ENCODE peak calls at places on chromosomes 7 and 10, in five cellular contexts. U is T-cell; D is activated T-helper 1 cell treated with anti-CD3 and anti-CD28 coated beads, Interleukin-2, amount 50 U/mL, for 16 hours; I is HFF-Myc; B is iris pigment epithelial cell. C is an unnamed sample.

GRCh38 chr7:117364204-117364755 is 41.4 kb upstream of the WNT2 start:
- DNase-seq in D (no peak), I (no peak), U (no peak), B (no peak), C (no peak)

GRCh38 chr7:114519215-114519614 is 104.6 kb downstream of the FOXP2 start:
- DNase-seq in D (no peak), B (no peak), I (no peak), U (no peak), C (no peak)

GRCh38 chr7:117673839-117674238 is 194.0 kb downstream of the CFTR start:
- DNase-seq in D (no peak), U (no peak), B (peak), I (peak), C (peak)

GRCh38 chr7:95915731-95916130 is 143.4 kb downstream of the DYNC1I1 start:
- DNase-seq in D (no peak), U (no peak), I (no peak), B (peak), C (no peak)

GRCh38 chr7:87312215-87312865 is 33.1 kb upstream of the CROT start:
- DNase-seq in U (peak), B (peak), I (peak), D (peak), C (peak)

GRCh38 chr7:91088156-91088555 is 176.1 kb upstream of the FZD1 start:
- DNase-seq in I (no peak), B (no peak), U (no peak), D (no peak), C (no peak)

GRCh38 chr7:132779164-132779563 is 202.9 kb upstream of the PLXNA4 start:
- DNase-seq in U (no peak), I (no peak), B (no peak), D (no peak), C (no peak)

GRCh38 chr10:128963246-128964099 is 503.6 kb upstream of the MGMT start:
- DNase-seq in B (no peak), U (no peak), I (no peak), D (no peak), C (no peak)

GRCh38 chr10:126169899-126170298 is 218.4 kb downstream of the ADAM12 start:
- DNase-seq in D (no peak), B (no peak), U (no peak), I (no peak), C (no peak)

GRCh38 chr10:43407576-43408330 is 1.2 kb downstream of the HNRNPF start:
- DNase-seq in D (peak), B (peak), I (peak), U (peak), C (no peak)

GRCh38 chr10:97861351-97861750 is 11.7 kb downstream of the GOLGA7B start:
- DNase-seq in I (peak), B (peak), U (no peak), D (no peak), C (no peak)

GRCh38 chr10:100510533-100511308 is 8.9 kb downstream of the SEC31B start:
- DNase-seq in D (peak), B (no peak), U (peak), I (no peak), C (no peak)

GRCh38 chr10:98223874-98224273 is 44.1 kb downstream of the LOXL4 start:
- DNase-seq in I (no peak), U (no peak), B (no peak), D (no peak), C (no peak)

GRCh38 chr10:88281592-88282268 is 301.4 kb downstream of the RNLS start:
- DNase-seq in B (peak), I (no peak), D (no peak), U (no peak), C (no peak)

GRCh38 chr10:133278577-133279265 is 2.1 kb upstream of the ADAM8 start:
- DNase-seq in I (no peak), D (peak), U (peak), B (peak), C (no peak)

GRCh38 chr7:134852626-134853025 is 73.2 kb downstream of the CALD1 start:
- DNase-seq in U (no peak), D (no peak), I (no peak), B (peak), C (no peak)

GRCh38 chr10:72020914-72021754 is 56.9 kb downstream of the CHST3 start:
- DNase-seq in U (no peak), B (no peak), I (no peak), D (no peak), C (no peak)

GRCh38 chr7:22052650-22053336 is 107.1 kb upstream of the CDCA7L start:
- DNase-seq in I (no peak), U (no peak), B (no peak), D (no peak), C (no peak)

GRCh38 chr7:43439631-43440401 is 143.1 kb upstream of the STK17A start:
- DNase-seq in D (no peak), B (peak), I (peak), U (peak), C (no peak)

GRCh38 chr7:25454562-25455031 is 226.3 kb upstream of the NPVF start:
- DNase-seq in D (no peak), I (no peak), B (no peak), U (no peak), C (no peak)

GRCh38 chr10:381805-382204 is 246.6 kb downstream of the ZMYND11 start:
- DNase-seq in I (no peak), U (peak), D (no peak), B (no peak), C (no peak)

GRCh38 chr10:689433-690226 is at the start of gene DIP2C:
- DNase-seq in U (no peak), I (no peak), B (peak), D (no peak), C (no peak)

GRCh38 chr7:1235501-1236131 is 2.9 kb downstream of the UNCX start:
- DNase-seq in B (no peak), U (no peak), D (no peak), I (no peak), C (no peak)

GRCh38 chr7:8423057-8423456 is 10.4 kb upstream of the NXPH1 start:
- DNase-seq in I (no peak), D (no peak), U (no peak), B (no peak), C (no peak)

GRCh38 chr10:13593560-13593959 is 6.8 kb downstream of the PRPF18 start:
- DNase-seq in U (no peak), D (no peak), I (no peak), B (no peak), C (no peak)

GRCh38 chr7:29255839-29256782 is 61.5 kb downstream of the CHN2 start:
- DNase-seq in I (no peak), D (no peak), U (no peak), B (peak), C (no peak)

GRCh38 chr10:61081331-61081730 is 137.3 kb upstream of the RHOBTB1 start:
- DNase-seq in B (no peak), I (no peak), D (no peak), U (no peak), C (no peak)

GRCh38 chr10:84996580-84996979 is 668.2 kb downstream of the CCSER2 start:
- DNase-seq in D (no peak), I (no peak), B (no peak), U (no peak), C (no peak)

GRCh38 chr10:88793747-88794299 is 8.7 kb upstream of the LIPM start:
- DNase-seq in D (no peak), B (peak), I (no peak), U (no peak), C (no peak)

GRCh38 chr7:73520673-73521635 is 1.1 kb downstream of the BAZ1B start:
- DNase-seq in I (no peak), D (no peak), B (peak), U (no peak), C (no peak)

GRCh38 chr7:151686826-151687225 is 167.1 kb upstream of the RHEB start:
- DNase-seq in B (no peak), D (no peak), I (no peak), U (no peak), C (no peak)

GRCh38 chr7:151051108-151051507 is 2.8 kb downstream of the ASIC3 start:
- DNase-seq in I (no peak), B (peak), U (peak), D (no peak), C (no peak)

GRCh38 chr10:111084346-111085255 is 7.8 kb downstream of the ADRA2A start:
- DNase-seq in U (no peak), B (no peak), D (no peak), I (no peak), C (no peak)

C was measured in glomerular endothelial cell.